ENCODE peak calls at places on chromosomes 2 and 18, in five cellular contexts. A, N, F, L and G are unnamed samples.
A peak's percentile ranks its signal among the peaks of the same experiment; 100 is the strongest.

GRCh38 chr2:116142828-116143227 is 1671.7 kb upstream of the DDX18 start:
- ATAC-seq in A (no peak), N (no peak), F (no peak), L (no peak), G (no peak)

GRCh38 chr2:85438291-85439110 is 20.0 kb downstream of the SH2D6 start:
- ATAC-seq in A (peak; percentile 14), N (peak; percentile 2), F (peak; percentile 48), L (peak; percentile 12), G (peak; percentile 2)

GRCh38 chr2:161995553-161996016 is 78.4 kb downstream of the DPP4 start:
- ATAC-seq in A (no peak), N (no peak), F (no peak), L (peak; percentile 82), G (no peak)

GRCh38 chr2:240287496-240288086 is 147.1 kb upstream of the OTOS start:
- ATAC-seq in A (no peak), N (peak; percentile 12), F (no peak), L (no peak), G (no peak)

GRCh38 chr18:23438608-23439366 is 14.3 kb upstream of the RIOK3 start:
- ATAC-seq in A (no peak), N (no peak), F (no peak), L (no peak), G (no peak)

GRCh38 chr18:62999392-62999791 is 284.1 kb downstream of the PHLPP1 start:
- ATAC-seq in A (peak; percentile 65), N (peak; percentile 83), F (peak; percentile 92), L (peak; percentile 44), G (peak; percentile 95)

GRCh38 chr18:49178736-49179135 is 228.0 kb upstream of the SMAD7 start:
- ATAC-seq in A (no peak), N (peak; percentile 69), F (peak; percentile 66), L (no peak), G (no peak)

GRCh38 chr2:236849508-236849907 is 236.2 kb upstream of the COPS8 start:
- ATAC-seq in A (no peak), N (no peak), F (no peak), L (no peak), G (no peak)

GRCh38 chr2:129812071-129812470 is 167.4 kb upstream of the RAB6C start:
- ATAC-seq in A (peak; percentile 82), N (peak; percentile 79), F (no peak), L (peak; percentile 99), G (peak; percentile 76)

GRCh38 chr2:191557841-191558240 is 120.1 kb upstream of the NABP1 start:
- ATAC-seq in A (no peak), N (no peak), F (no peak), L (no peak), G (no peak)

GRCh38 chr2:3233877-3234276 is 143.7 kb downstream of the EIPR1 start:
- ATAC-seq in A (no peak), N (no peak), F (no peak), L (peak; percentile 85), G (no peak)

GRCh38 chr2:61710711-61711110 is 143.1 kb downstream of the FAM161A start:
- ATAC-seq in A (no peak), N (no peak), F (no peak), L (no peak), G (no peak)

GRCh38 chr2:55099493-55099877 is 49.2 kb upstream of the RTN4 start:
- ATAC-seq in A (no peak), N (no peak), F (no peak), L (no peak), G (no peak)

GRCh38 chr18:31590570-31590969 is 1.1 kb upstream of the TTR start:
- ATAC-seq in A (no peak), N (no peak), F (no peak), L (no peak), G (no peak)

GRCh38 chr2:7672685-7673071 is 755.5 kb downstream of the RNF144A start:
- ATAC-seq in A (no peak), N (no peak), F (no peak), L (no peak), G (no peak)

GRCh38 chr2:167524786-167525185 is 636.5 kb downstream of the XIRP2 start:
- ATAC-seq in A (no peak), N (no peak), F (no peak), L (no peak), G (no peak)

GRCh38 chr2:174607989-174608865 is 10.6 kb upstream of the WIPF1 start:
- ATAC-seq in A (no peak), N (no peak), F (no peak), L (peak; percentile 44), G (no peak)

GRCh38 chr2:73836141-73836943 is 7.6 kb downstream of the STAMBP start:
- ATAC-seq in A (peak; percentile 41), N (no peak), F (no peak), L (no peak), G (no peak)

GRCh38 chr2:60867848-60868247 is 13.5 kb upstream of the REL start:
- ATAC-seq in A (peak; percentile 89), N (peak; percentile 74), F (no peak), L (peak; percentile 80), G (peak; percentile 50)

GRCh38 chr2:216548901-216549321 is 50.3 kb downstream of the RPL37A start:
- ATAC-seq in A (no peak), N (no peak), F (no peak), L (no peak), G (peak; percentile 57)

GRCh38 chr2:79383681-79384080 is 129.2 kb upstream of the CTNNA2 start:
- ATAC-seq in A (no peak), N (no peak), F (no peak), L (no peak), G (no peak)

GRCh38 chr2:227406177-227407031 is 18.7 kb upstream of the SCYGR1 start:
- ATAC-seq in A (peak; percentile 81), N (peak; percentile 87), F (peak; percentile 86), L (peak; percentile 92), G (peak; percentile 81)

GRCh38 chr2:197909377-197909776 is 105.0 kb downstream of the PLCL1 start:
- ATAC-seq in A (no peak), N (peak; percentile 15), F (peak; percentile 62), L (no peak), G (no peak)

GRCh38 chr2:74148457-74149248 is 941 bp upstream of the BOLA3 start:
- ATAC-seq in A (no peak), N (no peak), F (no peak), L (no peak), G (no peak)

GRCh38 chr2:68411397-68412126 is 46.5 kb downstream of the PLEK start:
- ATAC-seq in A (no peak), N (no peak), F (no peak), L (peak; percentile 56), G (no peak)

GRCh38 chr2:127661949-127662510 is 13.3 kb downstream of the LIMS2 start:
- ATAC-seq in A (peak; percentile 28), N (peak; percentile 7), F (no peak), L (peak; percentile 35), G (peak; percentile 40)

GRCh38 chr2:64975232-64975791 is 13.9 kb upstream of the SLC1A4 start:
- ATAC-seq in A (no peak), N (no peak), F (no peak), L (peak; percentile 31), G (peak; percentile 77)

GRCh38 chr18:55779711-55780590 is 192.0 kb upstream of the TCF4 start:
- ATAC-seq in A (peak; percentile 70), N (peak; percentile 59), F (peak; percentile 56), L (peak; percentile 38), G (peak; percentile 59)

GRCh38 chr2:207499114-207499513 is 30.6 kb upstream of the CREB1 start:
- ATAC-seq in A (peak; percentile 22), N (no peak), F (no peak), L (no peak), G (no peak)

GRCh38 chr2:234705108-234705507 is 208.2 kb upstream of the ARL4C start:
- ATAC-seq in A (no peak), N (no peak), F (no peak), L (no peak), G (no peak)

GRCh38 chr2:166240387-166241313 is 112.8 kb upstream of the SCN1A start:
- ATAC-seq in A (no peak), N (no peak), F (no peak), L (peak; percentile 46), G (no peak)

GRCh38 chr2:26487192-26487591 is 9.3 kb upstream of the OTOF start:
- ATAC-seq in A (no peak), N (no peak), F (no peak), L (no peak), G (no peak)

GRCh38 chr2:229270551-229271410 is at the start of gene PID1:
- ATAC-seq in A (peak; percentile 88), N (peak; percentile 69), F (peak; percentile 75), L (peak; percentile 80), G (peak; percentile 81)

GRCh38 chr2:46535360-46535759 is 56.0 kb downstream of the TMEM247 start:
- ATAC-seq in A (peak; percentile 85), N (peak; percentile 40), F (no peak), L (peak; percentile 89), G (no peak)

GRCh38 chr2:218229851-218230250 is 12.9 kb downstream of the ARPC2 start:
- ATAC-seq in A (no peak), N (peak; percentile 11), F (no peak), L (peak; percentile 46), G (no peak)

DNA sequence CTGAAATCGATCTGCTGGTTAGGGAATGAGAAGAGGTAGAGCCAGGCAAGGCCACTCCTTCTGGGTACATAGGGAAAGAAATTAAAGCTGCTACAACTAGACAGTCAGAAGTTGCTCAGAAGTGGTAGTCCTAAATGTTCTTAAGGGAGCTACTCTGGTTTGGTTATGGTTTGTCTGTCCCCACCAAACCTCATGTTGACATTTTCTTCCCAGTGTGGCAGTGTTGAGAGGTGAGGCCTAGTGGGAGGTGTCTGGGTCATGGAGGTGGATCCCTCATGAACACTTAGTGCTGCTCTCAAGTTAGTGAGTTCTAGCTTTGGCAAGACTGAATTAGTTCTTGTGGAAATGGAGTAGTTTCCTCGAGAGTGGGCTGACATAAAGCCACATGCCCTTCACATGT is 14.8 kb downstream of the RNF103 start:
- ATAC-seq in A (no peak), N (no peak), F (no peak), L (no peak), G (no peak)
- H3K36me3 ChIP-seq in A (peaks cover 60% of the 10 kb centered on the region), N (peaks cover 61% of the 10 kb centered on the region), F (peaks cover 28% of the 10 kb centered on the region), L (no peaks in the 10 kb centered on the region), G (no peaks in the 10 kb centered on the region)

GRCh38 chr18:27202771-27203170 is 17.7 kb upstream of the CHST9 start:
- ATAC-seq in A (no peak), N (no peak), F (no peak), L (no peak), G (no peak)
- H3K36me3 ChIP-seq in A (no peaks in the 10 kb centered on the region), N (no peaks in the 10 kb centered on the region), F (no peaks in the 10 kb centered on the region), L (no peaks in the 10 kb centered on the region), G (no peaks in the 10 kb centered on the region)

GRCh38 chr2:33579226-33579625 is 19.9 kb downstream of the FAM98A start:
- ATAC-seq in A (no peak), N (no peak), F (no peak), L (no peak), G (no peak)
- H3K36me3 ChIP-seq in A (peaks cover 8% of the 10 kb centered on the region), N (peaks cover 8% of the 10 kb centered on the region), F (no peaks in the 10 kb centered on the region), L (no peaks in the 10 kb centered on the region), G (peaks cover 7% of the 10 kb centered on the region)

GRCh38 chr2:37318401-37318800 is 6.2 kb downstream of the PRKD3 start:
- ATAC-seq in A (peak; percentile 41), N (peak; percentile 32), F (no peak), L (no peak), G (no peak)

GRCh38 chr2:37322368-37322767 is 2.3 kb downstream of the PRKD3 start:
- ATAC-seq in A (no peak), N (no peak), F (no peak), L (no peak), G (no peak)

GRCh38 chr2:37321029-37321682 is 3.5 kb downstream of the PRKD3 start:
- ATAC-seq in A (no peak), N (no peak), F (no peak), L (no peak), G (no peak)

GRCh38 chr2:37317746-37318145 is 6.9 kb downstream of the PRKD3 start:
- ATAC-seq in A (no peak), N (no peak), F (no peak), L (no peak), G (no peak)

GRCh38 chr2:37319754-37320609 is 4.7 kb downstream of the PRKD3 start:
- ATAC-seq in A (no peak), N (no peak), F (no peak), L (no peak), G (no peak)
- H3K36me3 ChIP-seq in A (no peaks in the 10 kb centered on the region), N (no peaks in the 10 kb centered on the region), F (no peaks in the 10 kb centered on the region), L (no peaks in the 10 kb centered on the region), G (no peaks in the 10 kb centered on the region)